ENCODE peak calls at places on chromosomes 11 and 22, in six cellular contexts. V is psoas muscle; A is naive thymus-derived CD8-positive, alpha-beta T cell; D is C1 segment of cervical spinal cord; R is cardiac fibroblast; J is NCI-H187. Y is an unnamed sample.

GRCh38 chr11:59822989-59823566 is 12.5 kb upstream of the MRPL16 start:
- DNase-seq in V (no peak), A (no peak), D (no peak), R (peak; percentile 80), J (no peak), Y (peak; percentile 25)

GRCh38 chr22:19419086-19419463 is 12.5 kb downstream of the HIRA start:
- DNase-seq in V (no peak), A (no peak), D (no peak), R (no peak), J (no peak), Y (no peak)

GRCh38 chr22:25765801-25766200 is 23.8 kb downstream of the MYO18B start:
- DNase-seq in V (no peak), A (no peak), D (no peak), R (no peak), J (no peak), Y (no peak)

GRCh38 chr11:111540114-111540920 is at the start of gene LAYN:
- DNase-seq in V (peak; percentile 69), A (peak; percentile 48), D (peak; percentile 44), R (no peak), J (no peak), Y (peak; percentile 34)

GRCh38 chr11:134452026-134452848 is 40.2 kb upstream of the B3GAT1 start:
- DNase-seq in V (no peak), A (no peak), D (peak; percentile 18), R (no peak), J (no peak), Y (no peak)

GRCh38 chr11:68831124-68831523 is 10.6 kb downstream of the CPT1A start:
- DNase-seq in V (no peak), A (no peak), D (no peak), R (no peak), J (no peak), Y (peak; percentile 89)

GRCh38 chr11:132312161-132312560 is 941.7 kb downstream of the NTM start:
- DNase-seq in V (no peak), A (no peak), D (no peak), R (peak; percentile 89), J (no peak), Y (no peak)

GRCh38 chr11:65389294-65389980 is 3.0 kb downstream of the FRMD8 start:
- DNase-seq in V (no peak), A (no peak), D (no peak), R (no peak), J (no peak), Y (no peak)

GRCh38 chr11:11588890-11589289 is 32.9 kb downstream of the GALNT18 start:
- DNase-seq in V (no peak), A (no peak), D (no peak), R (no peak), J (no peak), Y (no peak)

GRCh38 chr22:45218974-45219373 is 21.7 kb downstream of the KIAA0930 start:
- DNase-seq in V (no peak), A (no peak), D (no peak), R (no peak), J (no peak), Y (no peak)

GRCh38 chr22:20290045-20290392 is 21.9 kb upstream of the RTN4R start:
- DNase-seq in V (no peak), A (no peak), D (no peak), R (no peak), J (no peak), Y (no peak)

GRCh38 chr22:39717099-39717498 is 146.5 kb downstream of the CACNA1I start:
- DNase-seq in V (no peak), A (no peak), D (peak; percentile 20), R (no peak), J (no peak), Y (no peak)

GRCh38 chr11:108204376-108204775 is 18.1 kb downstream of the NPAT start:
- DNase-seq in V (no peak), A (no peak), D (no peak), R (no peak), J (no peak), Y (no peak)

GRCh38 chr11:86787651-86788050 is 12.7 kb upstream of the PRSS23 start:
- DNase-seq in V (no peak), A (no peak), D (no peak), R (peak; percentile 21), J (no peak), Y (no peak)

GRCh38 chr22:27075028-27075678 is 417.8 kb downstream of the MIAT start:
- DNase-seq in V (no peak), A (no peak), D (no peak), R (peak; percentile 7), J (no peak), Y (no peak)

GRCh38 chr22:26921726-26922125 is 264.3 kb downstream of the MIAT start:
- DNase-seq in V (no peak), A (no peak), D (no peak), R (no peak), J (no peak), Y (no peak)

GRCh38 chr22:42986115-42986514 is 28.8 kb downstream of the PACSIN2 start:
- DNase-seq in V (no peak), A (no peak), D (no peak), R (no peak), J (no peak), Y (no peak)

GRCh38 chr11:74647404-74647803 is 55.0 kb downstream of the POLD3 start:
- DNase-seq in V (no peak), A (no peak), D (no peak), R (peak; percentile 21), J (no peak), Y (no peak)

GRCh38 chr11:86202013-86202336 is 42.6 kb upstream of the EED start:
- DNase-seq in V (no peak), A (no peak), D (no peak), R (no peak), J (no peak), Y (no peak)

GRCh38 chr11:4025248-4025956 is 69.2 kb upstream of the RRM1 start:
- DNase-seq in V (no peak), A (no peak), D (no peak), R (peak; percentile 77), J (no peak), Y (no peak)

GRCh38 chr11:95863486-95864140 is 60.3 kb downstream of the MTMR2 start:
- DNase-seq in V (no peak), A (no peak), D (no peak), R (peak; percentile 88), J (no peak), Y (no peak)

GRCh38 chr11:46293616-46294015 is 16.2 kb downstream of the CREB3L1 start:
- DNase-seq in V (no peak), A (no peak), D (no peak), R (peak; percentile 94), J (no peak), Y (no peak)

GRCh38 chr11:23399995-23400394 is 539.7 kb upstream of the CCDC179 start:
- DNase-seq in V (no peak), A (no peak), D (no peak), R (no peak), J (no peak), Y (no peak)

GRCh38 chr11:128669491-128669890 is 24.4 kb upstream of the FLI1 start:
- DNase-seq in V (no peak), A (no peak), D (no peak), R (peak; percentile 71), J (no peak), Y (no peak)

GRCh38 chr11:88337342-88338222 is at the start of gene CTSC:
- DNase-seq in V (peak; percentile 96), A (peak; percentile 78), D (peak; percentile 62), R (peak; percentile 92), J (peak; percentile 36), Y (peak; percentile 99)

GRCh38 chr11:18769802-18770456 is 21.7 kb downstream of the PTPN5 start:
- DNase-seq in V (no peak), A (no peak), D (no peak), R (no peak), J (no peak), Y (peak; percentile 51)

Y was measured in left colon.